ENCODE peak calls at places on chromosome 20, in nine cellular contexts. T, V, J, Q, W, N, D, R and I are unnamed samples.

GRCh38 chr20:49280463-49281058 is 2.7 kb upstream of the ZNFX1 start:
- DNase-seq in T (peak; percentile 2), V (no peak), J (no peak), W (no peak), R (no peak), D (no peak), Q (peak; percentile 21), N (no peak), I (no peak)

GRCh38 chr20:34637245-34638185 is 39.4 kb downstream of the PIGU start:
- DNase-seq in J (peak; percentile 61), D (peak; percentile 23), R (no peak), V (no peak), N (no peak), T (no peak), W (no peak), Q (peak; percentile 95), I (peak; percentile 72)

GRCh38 chr20:64049887-64050260 is 435 bp upstream of the SOX18 start:
- DNase-seq in D (no peak), J (no peak), V (no peak), R (no peak), Q (no peak), T (no peak), N (no peak), W (no peak), I (no peak)

GRCh38 chr20:43949741-43950618 is 35.3 kb downstream of the TOX2 start:
- DNase-seq in V (peak; percentile 87), J (peak; percentile 54), N (peak; percentile 54), R (peak; percentile 67), Q (no peak), W (no peak), T (no peak), D (peak; percentile 35), I (no peak)

GRCh38 chr20:44620030-44620429 is 31.5 kb downstream of the ADA start:
- DNase-seq in W (no peak), R (no peak), V (no peak), D (no peak), Q (no peak), J (no peak), T (no peak), N (no peak), I (no peak)

GRCh38 chr20:61614311-61615100 is 362.4 kb downstream of the CDH4 start:
- DNase-seq in J (no peak), D (no peak), W (no peak), T (no peak), R (no peak), Q (no peak), N (no peak), V (no peak), I (no peak)

GRCh38 chr20:30376767-30377658 is 880.5 kb upstream of the DEFB115 start:
- DNase-seq in J (peak; percentile 53), R (peak; percentile 89), V (peak; percentile 93), W (peak; percentile 93), N (peak; percentile 91), T (peak; percentile 4), Q (peak; percentile 87), D (peak; percentile 59), I (peak; percentile 53)

GRCh38 chr20:41395669-41396664 is 29.3 kb upstream of the EMILIN3 start:
- DNase-seq in J (no peak), Q (peak; percentile 23), W (peak; percentile 21), T (no peak), N (no peak), V (no peak), D (no peak), R (no peak), I (no peak)

GRCh38 chr20:46018611-46019010 is 9.9 kb downstream of the MMP9 start:
- DNase-seq in V (no peak), N (no peak), W (no peak), D (no peak), J (no peak), R (no peak), T (no peak), Q (no peak), I (no peak)

GRCh38 chr20:18717062-18717461 is 96.5 kb upstream of the SCP2D1 start:
- DNase-seq in R (no peak), Q (no peak), V (no peak), J (no peak), D (no peak), N (no peak), T (no peak), W (peak; percentile 24), I (no peak)

GRCh38 chr20:45306431-45306982 is at the start of gene RBPJL:
- DNase-seq in V (no peak), J (no peak), N (peak; percentile 40), R (no peak), D (no peak), Q (peak; percentile 37), T (no peak), W (peak; percentile 55), I (no peak)

GRCh38 chr20:24470782-24471582 is 1.6 kb downstream of the SYNDIG1 start:
- DNase-seq in Q (peak; percentile 26), V (no peak), N (no peak), D (no peak), J (no peak), T (no peak), R (no peak), W (no peak), I (peak; percentile 59)

GRCh38 chr20:62629864-62630470 is 12.3 kb upstream of the SLCO4A1 start:
- DNase-seq in V (no peak), W (no peak), R (no peak), T (no peak), Q (no peak), N (no peak), J (no peak), D (no peak), I (no peak)

GRCh38 chr20:40757087-40757486 is 68.1 kb upstream of the MAFB start:
- DNase-seq in T (no peak), Q (no peak), D (no peak), W (no peak), J (peak; percentile 4), N (no peak), R (no peak), V (peak; percentile 18), I (no peak)

GRCh38 chr20:46327557-46327956 is 19.3 kb upstream of the CDH22 start:
- DNase-seq in Q (no peak), N (no peak), J (no peak), V (no peak), T (no peak), D (no peak), W (no peak), R (no peak), I (no peak)

GRCh38 chr20:57619053-57619831 is 984 bp downstream of the ZBP1 start:
- DNase-seq in D (no peak), J (no peak), T (no peak), W (no peak), R (peak; percentile 50), N (peak; percentile 71), V (peak; percentile 93), Q (no peak), I (no peak)

GRCh38 chr20:1327827-1328679 is 886 bp downstream of the SDCBP2 start:
- DNase-seq in D (no peak), T (peak; percentile 63), Q (no peak), R (no peak), W (peak; percentile 24), N (no peak), V (no peak), J (no peak), I (no peak)

GRCh38 chr20:20207291-20207690 is 155.0 kb downstream of the CFAP61 start:
- DNase-seq in T (no peak), V (no peak), J (no peak), R (no peak), W (peak; percentile 16), D (no peak), Q (no peak), N (no peak), I (no peak)

GRCh38 chr20:34955232-34956040 is at the start of the genes GSS and MYH7B:
- DNase-seq in R (peak; percentile 93), Q (peak; percentile 97), W (peak; percentile 98), V (peak; percentile 96), N (peak; percentile 96), D (peak; percentile 94), T (peak; percentile 98), J (peak; percentile 93), I (peak; percentile 97)

GRCh38 chr20:34512955-34513419 is 3.2 kb upstream of the DYNLRB1 start:
- DNase-seq in J (no peak), N (no peak), W (peak; percentile 55), D (no peak), R (no peak), T (no peak), Q (no peak), V (no peak), I (no peak)

GRCh38 chr20:1773816-1774215 is 116.2 kb upstream of the SIRPG start:
- DNase-seq in N (no peak), R (no peak), Q (no peak), V (no peak), D (no peak), W (no peak), T (no peak), J (no peak), I (no peak)

GRCh38 chr20:36604952-36605308 is 649 bp upstream of the RAB5IF start:
- DNase-seq in D (no peak), W (peak; percentile 92), N (peak; percentile 48), R (peak; percentile 44), V (peak; percentile 95), J (no peak), T (no peak), Q (no peak), I (peak; percentile 16)

GRCh38 chr20:50583422-50584150 is 73.4 kb downstream of the PTPN1 start:
- DNase-seq in T (no peak), W (peak; percentile 37), Q (no peak), V (no peak), R (no peak), J (no peak), D (no peak), N (no peak), I (no peak)

GRCh38 chr20:63102720-63103375 is 96.1 kb upstream of the BHLHE23 start:
- DNase-seq in D (peak; percentile 9), J (no peak), W (no peak), N (peak; percentile 71), Q (peak; percentile 69), T (no peak), R (peak; percentile 50), V (peak; percentile 74), I (peak; percentile 42)

GRCh38 chr20:57810511-57811372 is 100.9 kb upstream of the PMEPA1 start:
- DNase-seq in J (no peak), Q (no peak), D (peak; percentile 74), V (no peak), T (peak; percentile 84), R (no peak), W (no peak), N (no peak), I (no peak)

GRCh38 chr20:9583151-9583550 is 68.8 kb downstream of the LAMP5 start:
- DNase-seq in R (no peak), W (no peak), N (no peak), D (no peak), T (no peak), Q (no peak), V (peak; percentile 16), J (no peak), I (no peak)

GRCh38 chr20:20009784-20010253 is 7.3 kb upstream of the NAA20 start:
- DNase-seq in W (peak; percentile 18), N (no peak), Q (peak; percentile 26), T (no peak), V (no peak), R (no peak), D (no peak), J (no peak), I (no peak)

GRCh38 chr20:45053441-45054351 is 47.2 kb downstream of the KCNS1 start:
- DNase-seq in W (no peak), D (no peak), R (no peak), T (no peak), J (no peak), N (no peak), Q (no peak), V (no peak), I (no peak)

GRCh38 chr20:24034820-24035219 is 46.2 kb upstream of the GGTLC1 start:
- DNase-seq in Q (no peak), R (no peak), D (no peak), W (peak; percentile 92), T (peak; percentile 34), J (peak; percentile 22), V (no peak), N (no peak), I (no peak)